ENCODE peak calls at places on chromosomes 6 and 20, in four cellular contexts. Q is NCI-H1694 treated with DMSO at 0.1 percent for 48 hours, I is amniotic epithelial cell, H is astrocyte of the spinal cord. D is an unnamed sample.

GRCh38 chr6:15081437-15081836 is 164.4 kb upstream of the JARID2 start:
- DNase-seq in I (no peak), Q (no peak), H (no peak), D (no peak)

GRCh38 chr6:70312165-70312564 is 9.3 kb upstream of the COL9A1 start:
- DNase-seq in Q (no peak), I (peak; percentile 94), H (peak; percentile 94), D (peak; percentile 75)

GRCh38 chr20:34720266-34720665 is 16.1 kb downstream of the TP53INP2 start:
- DNase-seq in Q (no peak), H (no peak), I (peak; percentile 34), D (no peak)

GRCh38 chr6:152356659-152357058 is 280.5 kb downstream of the SYNE1 start:
- DNase-seq in Q (no peak), H (peak; percentile 27), I (peak; percentile 83), D (peak; percentile 72)

GRCh38 chr6:34242252-34243130 is 5.8 kb downstream of the HMGA1 start:
- DNase-seq in I (no peak), Q (no peak), H (peak; percentile 31), D (no peak)

GRCh38 chr6:88910922-88911778 is 52.3 kb downstream of the RNGTT start:
- DNase-seq in Q (no peak), I (no peak), H (peak; percentile 49), D (no peak)

GRCh38 chr20:48669946-48670630 is 157.7 kb downstream of the PREX1 start:
- DNase-seq in H (no peak), Q (no peak), I (no peak), D (no peak)

GRCh38 chr20:18223399-18223798 is 64.9 kb upstream of the ZNF133 start:
- DNase-seq in I (no peak), Q (no peak), H (no peak), D (no peak)

GRCh38 chr20:46523696-46524328 is 10.5 kb upstream of the ZNF334 start:
- DNase-seq in H (no peak), Q (no peak), I (peak; percentile 8), D (peak; percentile 14)

GRCh38 chr6:112191509-112191908 is 62.9 kb downstream of the LAMA4 start:
- DNase-seq in Q (no peak), I (no peak), H (no peak), D (no peak)

GRCh38 chr6:166614589-166614988 is 12.5 kb downstream of the RPS6KA2 start:
- DNase-seq in Q (no peak), H (no peak), I (no peak), D (no peak)

GRCh38 chr6:160036790-160037206 is 67.9 kb downstream of the IGF2R start:
- DNase-seq in Q (no peak), I (peak; percentile 67), H (peak; percentile 77), D (peak; percentile 68)

GRCh38 chr6:32666420-32667300 is at the start of gene HLA-DQB1:
- DNase-seq in H (no peak), I (peak; percentile 24), Q (no peak), D (peak; percentile 13)

GRCh38 chr20:22407237-22408193 is 176.9 kb downstream of the FOXA2 start:
- DNase-seq in H (no peak), I (no peak), Q (no peak), D (no peak)

GRCh38 chr20:44456611-44457010 is 19.1 kb upstream of the TTPAL start:
- DNase-seq in I (no peak), Q (no peak), H (no peak), D (no peak)

GRCh38 chr6:95203153-95203754 is 374.1 kb upstream of the MANEA start:
- DNase-seq in I (peak; percentile 45), Q (peak; percentile 26), H (peak; percentile 38), D (peak; percentile 5)

GRCh38 chr20:50520222-50520877 is 10.2 kb downstream of the PTPN1 start:
- DNase-seq in I (no peak), Q (no peak), H (no peak), D (no peak)

GRCh38 chr6:19837511-19838441 is 606 bp downstream of the ID4 start:
- DNase-seq in H (peak; percentile 37), Q (no peak), I (no peak), D (peak; percentile 23)

GRCh38 chr6:118495639-118496296 is 52.3 kb upstream of the PLN start:
- DNase-seq in I (peak; percentile 52), H (peak; percentile 53), Q (no peak), D (peak; percentile 14)

GRCh38 chr20:21102252-21102609 is 3.9 kb downstream of the LINC00237 start:
- DNase-seq in H (no peak), I (no peak), Q (no peak), D (no peak)

GRCh38 chr6:108123946-108124345 is 41.9 kb upstream of the NR2E1 start:
- DNase-seq in Q (no peak), H (no peak), I (no peak), D (no peak)

GRCh38 chr6:147709396-147710272 is 201.1 kb downstream of the SAMD5 start:
- DNase-seq in I (no peak), H (no peak), Q (no peak), D (no peak)

GRCh38 chr6:155078331-155078745 is 83.2 kb downstream of the TIAM2 start:
- DNase-seq in I (peak; percentile 61), Q (no peak), H (no peak), D (peak; percentile 22)

GRCh38 chr20:38125157-38126056 is 39.7 kb downstream of the TGM2 start:
- DNase-seq in I (peak; percentile 59), H (peak; percentile 84), Q (peak; percentile 24), D (peak; percentile 64)

GRCh38 chr20:1894951-1895673 is at the start of gene SIRPA:
- DNase-seq in Q (no peak), H (peak; percentile 71), I (peak; percentile 74), D (peak; percentile 67)

GRCh38 chr20:53608456-53609413 is 15.1 kb upstream of the ZNF217 start:
- DNase-seq in I (peak; percentile 69), Q (no peak), H (peak; percentile 33), D (peak; percentile 92)

GRCh38 chr20:50487397-50487796 is 22.8 kb upstream of the PTPN1 start:
- DNase-seq in H (no peak), Q (no peak), I (peak; percentile 53), D (no peak)

GRCh38 chr6:85453490-85453889 is 3.6 kb downstream of the NT5E start:
- DNase-seq in I (no peak), Q (no peak), H (no peak), D (no peak)

GRCh38 chr20:63356931-63357879 is 3.9 kb downstream of the CHRNA4 start:
- DNase-seq in H (no peak), Q (no peak), I (no peak), D (no peak)

GRCh38 chr20:63181226-63181625 is 34.7 kb downstream of the YTHDF1 start:
- DNase-seq in I (no peak), H (no peak), Q (no peak), D (no peak)

GRCh38 chr20:41004561-41005360 is 23.9 kb upstream of the TOP1 start:
- DNase-seq in H (peak; percentile 18), I (peak; percentile 58), Q (no peak), D (no peak)